ENCODE peak calls at places on chromosomes 16 and 17, in four cellular contexts. W is A549, A is tibial nerve, I is AG10803. P is an unnamed sample.

GRCh38 chr16:89051521-89052166 is 42.0 kb upstream of the ACSF3 start:
- DNase-seq in W (no peak), A (no peak), I (no peak), P (no peak)

GRCh38 chr16:50944431-50944830 is 202.5 kb downstream of the CYLD start:
- DNase-seq in W (no peak), A (no peak), I (no peak), P (no peak)

GRCh38 chr17:34443832-34444469 is 80.9 kb upstream of the CCL1 start:
- DNase-seq in W (peak), A (no peak), I (no peak), P (no peak)

GRCh38 chr17:7133424-7133823 is 18.8 kb upstream of the ASGR2 start:
- DNase-seq in W (peak), A (no peak), I (no peak), P (no peak)

GRCh38 chr16:2386990-2387389 is 42.3 kb upstream of the CCNF start:
- DNase-seq in W (peak), A (no peak), I (no peak), P (no peak)

GRCh38 chr17:7745748-7746470 is 28.4 kb downstream of the DNAH2 start:
- DNase-seq in W (peak), A (peak), I (peak), P (peak)

GRCh38 chr16:51615141-51615540 is 464.1 kb upstream of the SALL1 start:
- DNase-seq in W (no peak), A (no peak), I (no peak), P (no peak)

GRCh38 chr16:27792486-27793275 is 242.7 kb downstream of the KATNIP start:
- DNase-seq in W (no peak), A (peak), I (peak), P (no peak)

GRCh38 chr16:13956635-13957196 is 36.8 kb downstream of the ERCC4 start:
- DNase-seq in W (no peak), A (no peak), I (no peak), P (no peak)

GRCh38 chr16:64215730-64216129 is 906.1 kb downstream of the CDH11 start:
- DNase-seq in W (no peak), A (no peak), I (no peak), P (no peak)

GRCh38 chr17:78206298-78206697 is 7.8 kb upstream of the BIRC5 start:
- DNase-seq in W (no peak), A (no peak), I (no peak), P (no peak)

GRCh38 chr17:67377727-67378443 is 804 bp downstream of the PITPNC1 start:
- DNase-seq in W (peak), A (no peak), I (peak), P (no peak)

GRCh38 chr17:45408611-45409421 is 23.9 kb downstream of the ARHGAP27 start:
- DNase-seq in W (no peak), A (no peak), I (no peak), P (no peak)

GRCh38 chr16:75282811-75283281 is 31.4 kb upstream of the BCAR1 start:
- DNase-seq in W (no peak), A (no peak), I (peak), P (peak)

GRCh38 chr17:9959377-9959981 is 54.4 kb upstream of the RCVRN start:
- DNase-seq in W (peak), A (peak), I (peak), P (peak)

GRCh38 chr17:52837502-52837901 is 679.0 kb upstream of the CA10 start:
- DNase-seq in W (no peak), A (no peak), I (no peak), P (no peak)

GRCh38 chr17:68204736-68205135 is 43.1 kb upstream of the AMZ2 start:
- DNase-seq in W (no peak), A (no peak), I (no peak), P (peak)

GRCh38 chr17:80653856-80654255 is 109.2 kb downstream of the RPTOR start:
- DNase-seq in W (no peak), A (no peak), I (no peak), P (no peak)

GRCh38 chr17:65243838-65244237 is 106.7 kb downstream of the RGS9 start:
- DNase-seq in W (no peak), A (no peak), I (peak), P (peak)

GRCh38 chr16:57265850-57266530 is 18.5 kb downstream of the PLLP start:
- DNase-seq in W (no peak), A (peak), I (peak), P (no peak)

GRCh38 chr17:17605747-17606083 is 14.2 kb upstream of the PEMT start:
- DNase-seq in W (no peak), A (no peak), I (peak), P (peak)

GRCh38 chr17:49438439-49438861 is 23.8 kb upstream of the PHB1 start:
- DNase-seq in W (no peak), A (no peak), I (no peak), P (no peak)

GRCh38 chr16:14004031-14004718 is 66.9 kb upstream of the MRTFB start:
- DNase-seq in W (no peak), A (no peak), I (no peak), P (peak)

GRCh38 chr17:80877095-80877828 is 114.4 kb upstream of the CHMP6 start:
- DNase-seq in W (no peak), A (no peak), I (no peak), P (no peak)

GRCh38 chr17:50627782-50628601 is 6.7 kb upstream of the ABCC3 start:
- DNase-seq in W (peak), A (no peak), I (no peak), P (no peak)

GRCh38 chr16:77273-77806 is 685 bp upstream of the MPG start:
- DNase-seq in W (peak), A (no peak), I (peak), P (peak)
- H3K4me3 ChIP-seq in W (peak), A (peak), I (peak), P (peak)

DNA sequence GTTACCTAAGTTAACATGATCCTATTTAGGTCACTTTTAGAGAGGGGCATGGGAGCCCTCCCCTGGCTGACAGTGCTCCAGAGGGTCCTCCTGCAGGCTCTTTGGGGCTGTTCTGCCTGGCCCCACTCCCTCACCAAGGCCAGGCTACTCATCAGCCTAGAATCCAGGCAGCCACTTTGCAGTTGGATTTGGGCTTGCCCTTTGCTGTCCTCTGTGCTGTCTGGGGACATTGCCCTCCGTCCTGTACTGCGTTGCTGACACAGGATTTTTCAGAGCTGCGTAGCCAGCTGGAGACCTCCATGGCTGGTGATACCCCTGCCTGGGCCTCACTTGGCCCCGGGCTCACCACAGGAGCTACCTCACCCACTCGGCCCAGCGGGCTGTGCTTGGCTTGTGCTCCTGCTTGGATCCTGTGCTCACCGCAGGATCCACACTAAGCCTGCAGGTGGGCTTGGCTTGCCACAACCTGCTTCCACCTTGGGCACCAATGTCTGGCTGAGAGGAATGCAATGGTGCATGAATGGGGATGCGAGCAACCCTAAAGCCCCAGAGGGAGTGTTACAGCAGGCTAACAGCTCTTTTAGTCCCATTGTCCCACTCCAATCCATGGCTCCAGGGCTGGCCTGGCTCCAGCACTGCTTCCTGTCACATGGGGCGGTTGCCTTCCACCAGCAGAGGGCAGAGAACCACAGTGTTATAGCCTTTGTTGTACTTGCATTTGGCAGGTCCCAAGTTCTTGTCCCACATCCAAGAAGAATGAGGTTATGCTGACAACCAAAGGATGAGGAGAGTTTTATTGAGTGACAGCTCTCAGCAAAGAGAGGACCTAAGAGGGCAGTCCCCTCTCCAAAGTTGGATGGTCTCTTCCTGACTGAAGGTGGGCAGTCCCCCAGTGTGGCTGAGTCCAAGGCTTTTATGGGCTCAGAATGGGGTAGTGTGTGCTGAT is 21.5 kb downstream of the CCL4 start:
- DNase-seq in W (peak), A (no peak), I (no peak), P (no peak)
- TF ChIP-seq CTCF in W (no peak), A (no peak), I (no peak), P (no peak)

GRCh38 chr16:30009990-30010816 is 624 bp downstream of the DOC2A start:
- DNase-seq in W (no peak), A (no peak), I (no peak), P (no peak)
- H3K4me3 ChIP-seq in W (peak), A (peak), I (no peak), P (no peak)

GRCh38 chr16:85027968-85028637 is 508 bp downstream of the KIAA0513 start:
- DNase-seq in W (no peak), A (no peak), I (no peak), P (no peak)

GRCh38 chr16:85025781-85026653 is 1.6 kb upstream of the KIAA0513 start:
- DNase-seq in W (no peak), A (no peak), I (no peak), P (no peak)

GRCh38 chr16:85028638-85029412 is 1.2 kb downstream of the KIAA0513 start:
- DNase-seq in W (no peak), A (no peak), I (peak), P (peak)

GRCh38 chr16:85026696-85027095 is 899 bp upstream of the KIAA0513 start:
- DNase-seq in W (no peak), A (no peak), I (no peak), P (no peak)

GRCh38 chr16:85027349-85027967 is at the start of gene KIAA0513:
- DNase-seq in W (peak), A (peak), I (peak), P (peak)
- TF ChIP-seq CTCF in W (no peak), A (peak), I (peak), P (peak)